ENCODE peak calls at places on chromosomes 12 and 14, in four cellular contexts. One of them, this sample, is unnamed.

GRCh38 chr12:10959777-10960176 is 20.7 kb upstream of the TAS2R14 start:
- DNase-seq in H7: no peak
- DNase-seq in iPS DF 6.9: no peak
- DNase-seq in OCI-LY7: no peak
- DNase-seq in this sample: no peak

GRCh38 chr12:131242741-131243496 is 289.2 kb downstream of the ADGRD1 start:
- DNase-seq in iPS DF 6.9: peak; percentile 48
- DNase-seq in OCI-LY7: peak; percentile 80
- DNase-seq in H7: peak; percentile 84
- DNase-seq in this sample: no peak

GRCh38 chr12:116613256-116613655 is 54.1 kb downstream of the MAP1LC3B2 start:
- DNase-seq in OCI-LY7: no peak
- DNase-seq in H7: no peak
- DNase-seq in iPS DF 6.9: no peak
- DNase-seq in this sample: no peak

GRCh38 chr12:89450922-89451321 is 73.7 kb downstream of the GALNT4 start:
- DNase-seq in H7: no peak
- DNase-seq in OCI-LY7: no peak
- DNase-seq in iPS DF 6.9: no peak
- DNase-seq in this sample: no peak

GRCh38 chr12:43221216-43221615 is 330.8 kb downstream of the ADAMTS20 start:
- DNase-seq in H7: peak; percentile 23
- DNase-seq in iPS DF 6.9: no peak
- DNase-seq in OCI-LY7: no peak
- DNase-seq in this sample: no peak

GRCh38 chr12:120751389-120751788 is 25.8 kb downstream of the ACADS start:
- DNase-seq in iPS DF 6.9: no peak
- DNase-seq in H7: no peak
- DNase-seq in OCI-LY7: no peak
- DNase-seq in this sample: no peak

GRCh38 chr12:94372379-94372930 is 87.2 kb downstream of the CEP83 start:
- DNase-seq in H7: no peak
- DNase-seq in iPS DF 6.9: no peak
- DNase-seq in OCI-LY7: no peak
- DNase-seq in this sample: no peak

GRCh38 chr14:77307099-77307496 is 13.6 kb downstream of the POMT2 start:
- DNase-seq in iPS DF 6.9: no peak
- DNase-seq in H7: no peak
- DNase-seq in OCI-LY7: no peak
- DNase-seq in this sample: no peak

GRCh38 chr12:102740157-102741032 is 176.6 kb downstream of the PAH start:
- DNase-seq in iPS DF 6.9: no peak
- DNase-seq in OCI-LY7: peak; percentile 9
- DNase-seq in H7: peak; percentile 3
- DNase-seq in this sample: no peak

GRCh38 chr14:68027276-68027675 is 207.7 kb downstream of the RAD51B start:
- DNase-seq in iPS DF 6.9: no peak
- DNase-seq in H7: no peak
- DNase-seq in OCI-LY7: no peak
- DNase-seq in this sample: no peak

GRCh38 chr14:90676356-90676755 is 139.9 kb downstream of the TTC7B start:
- DNase-seq in OCI-LY7: no peak
- DNase-seq in H7: no peak
- DNase-seq in iPS DF 6.9: no peak
- DNase-seq in this sample: no peak

GRCh38 chr12:5577239-5577638 is 145.3 kb downstream of the NTF3 start:
- DNase-seq in H7: no peak
- DNase-seq in iPS DF 6.9: no peak
- DNase-seq in OCI-LY7: no peak
- DNase-seq in this sample: no peak

GRCh38 chr14:75562048-75562447 is 16.4 kb upstream of the FLVCR2 start:
- DNase-seq in iPS DF 6.9: no peak
- DNase-seq in H7: no peak
- DNase-seq in OCI-LY7: no peak
- DNase-seq in this sample: no peak

GRCh38 chr12:120536064-120536791 is 2.1 kb downstream of the RNF10 start:
- DNase-seq in H7: no peak
- DNase-seq in OCI-LY7: peak; percentile 33
- DNase-seq in iPS DF 6.9: no peak
- DNase-seq in this sample: peak; percentile 12

GRCh38 chr12:69275471-69275891 is 36.1 kb downstream of the CPSF6 start:
- DNase-seq in iPS DF 6.9: no peak
- DNase-seq in H7: no peak
- DNase-seq in OCI-LY7: no peak
- DNase-seq in this sample: no peak

GRCh38 chr12:10354502-10354901 is 35.3 kb downstream of the KLRK1 start:
- DNase-seq in iPS DF 6.9: no peak
- DNase-seq in OCI-LY7: no peak
- DNase-seq in H7: no peak
- DNase-seq in this sample: no peak

GRCh38 chr12:58703911-58704310 is 216.4 kb downstream of the LRIG3 start:
- DNase-seq in iPS DF 6.9: no peak
- DNase-seq in H7: no peak
- DNase-seq in OCI-LY7: no peak
- DNase-seq in this sample: no peak

GRCh38 chr12:120249875-120250795 is 15.4 kb downstream of the PXN start:
- DNase-seq in H7: no peak
- DNase-seq in iPS DF 6.9: no peak
- DNase-seq in OCI-LY7: no peak
- DNase-seq in this sample: peak; percentile 69

GRCh38 chr14:100096656-100097055 is 31.4 kb downstream of the EVL start:
- DNase-seq in iPS DF 6.9: no peak
- DNase-seq in OCI-LY7: no peak
- DNase-seq in H7: no peak
- DNase-seq in this sample: no peak

GRCh38 chr12:65666876-65667275 is 157.4 kb upstream of the HMGA2 start:
- DNase-seq in OCI-LY7: no peak
- DNase-seq in H7: no peak
- DNase-seq in iPS DF 6.9: no peak
- DNase-seq in this sample: no peak

GRCh38 chr14:105465209-105466031 is 9.2 kb upstream of the CRIP2 start:
- DNase-seq in OCI-LY7: no peak
- DNase-seq in H7: peak; percentile 84
- DNase-seq in iPS DF 6.9: no peak
- DNase-seq in this sample: no peak

GRCh38 chr14:35818346-35819115 is 7.6 kb upstream of the BRMS1L start:
- DNase-seq in OCI-LY7: peak; percentile 41
- DNase-seq in H7: peak; percentile 68
- DNase-seq in iPS DF 6.9: no peak
- DNase-seq in this sample: no peak

GRCh38 chr12:131736807-131737484 is 26.1 kb downstream of the SFSWAP start:
- DNase-seq in H7: peak; percentile 73
- DNase-seq in iPS DF 6.9: no peak
- DNase-seq in OCI-LY7: no peak
- DNase-seq in this sample: no peak

GRCh38 chr12:122684297-122684696 is 18.9 kb downstream of the HCAR2 start:
- DNase-seq in OCI-LY7: no peak
- DNase-seq in iPS DF 6.9: no peak
- DNase-seq in H7: no peak
- DNase-seq in this sample: no peak

GRCh38 chr12:29750928-29751220 is 32.9 kb downstream of the TMTC1 start:
- DNase-seq in OCI-LY7: no peak
- DNase-seq in iPS DF 6.9: no peak
- DNase-seq in H7: no peak
- DNase-seq in this sample: no peak

GRCh38 chr14:104341532-104342434 is 203.4 kb downstream of the KIF26A start:
- DNase-seq in OCI-LY7: peak; percentile 44
- DNase-seq in H7: peak; percentile 99
- DNase-seq in iPS DF 6.9: peak; percentile 75
- DNase-seq in this sample: no peak

GRCh38 chr14:106883218-106883692 is 1356.9 kb downstream of the TMEM121 start:
- DNase-seq in H7: no peak
- DNase-seq in iPS DF 6.9: no peak
- DNase-seq in OCI-LY7: peak; percentile 31
- DNase-seq in this sample: no peak

GRCh38 chr14:87944987-87945604 is 47.9 kb downstream of the GALC start:
- DNase-seq in H7: no peak
- DNase-seq in iPS DF 6.9: peak; percentile 25
- DNase-seq in OCI-LY7: peak; percentile 56
- DNase-seq in this sample: no peak

GRCh38 chr12:99282670-99283069 is 364.9 kb upstream of the GARIN6 start:
- DNase-seq in OCI-LY7: peak; percentile 11
- DNase-seq in H7: no peak
- DNase-seq in iPS DF 6.9: no peak
- DNase-seq in this sample: no peak

GRCh38 chr14:100691395-100692025 is 35.2 kb upstream of the DLK1 start:
- DNase-seq in OCI-LY7: no peak
- DNase-seq in H7: no peak
- DNase-seq in iPS DF 6.9: no peak
- DNase-seq in this sample: no peak

GRCh38 chr12:109761631-109761950 is 48.0 kb downstream of the FAM222A start:
- DNase-seq in iPS DF 6.9: no peak
- DNase-seq in H7: no peak
- DNase-seq in OCI-LY7: no peak
- DNase-seq in this sample: no peak

GRCh38 chr14:89540830-89541470 is 123.9 kb upstream of the FOXN3 start:
- DNase-seq in iPS DF 6.9: no peak
- DNase-seq in H7: no peak
- DNase-seq in OCI-LY7: no peak
- DNase-seq in this sample: no peak

DNA sequence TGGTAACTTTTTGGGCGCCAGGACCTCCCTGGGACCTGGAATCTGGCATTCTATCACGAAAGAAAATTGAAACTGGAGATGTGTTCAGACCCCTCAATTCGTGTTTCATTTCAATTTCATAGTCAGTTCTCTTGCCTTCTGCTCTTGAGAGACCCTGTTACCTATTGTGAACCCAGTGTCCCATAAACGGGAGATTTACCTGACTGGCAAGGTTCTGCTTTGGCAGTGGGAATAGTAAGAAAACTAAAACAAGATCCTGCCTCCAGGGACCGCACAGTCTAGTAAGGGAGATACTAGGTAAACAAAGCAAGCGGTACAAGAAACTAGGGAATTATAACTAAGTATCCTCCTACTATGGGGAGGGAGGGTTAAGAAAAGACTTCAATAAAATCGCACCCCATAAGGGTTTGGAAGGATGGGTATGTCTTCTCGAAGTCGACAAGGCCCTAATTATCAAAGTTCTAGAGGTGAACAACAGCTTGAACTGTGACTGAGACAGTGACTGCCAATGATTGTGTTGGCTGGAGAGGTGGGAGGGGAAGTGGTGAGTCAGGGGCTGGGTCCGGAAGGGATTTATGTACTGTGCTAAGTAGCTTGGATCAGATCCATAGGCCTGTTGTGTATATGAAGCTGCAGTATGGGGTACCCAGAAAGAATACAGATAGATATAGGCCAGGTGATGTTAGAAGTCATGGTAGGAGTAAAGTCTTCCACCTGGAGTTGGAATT is 754 bp downstream of the ACSS3 start:
- DNase-seq in H7: peak; percentile 7
- DNase-seq in iPS DF 6.9: no peak
- DNase-seq in OCI-LY7: no peak
- DNase-seq in this sample: no peak
- H3K4me3 ChIP-seq in H7: peak overlapping the region; percentile 79
- H3K4me3 ChIP-seq in iPS DF 6.9: peak overlapping the region; percentile 85
- H3K4me3 ChIP-seq in OCI-LY7: no peak overlapping the region
- H3K4me3 ChIP-seq in this sample: no peak overlapping the region

GRCh38 chr14:22544406-22544805 is 44.6 kb downstream of the DAD1 start:
- DNase-seq in OCI-LY7: no peak
- DNase-seq in iPS DF 6.9: no peak
- DNase-seq in H7: no peak
- DNase-seq in this sample: no peak
- H3K4me3 ChIP-seq in OCI-LY7: no peak overlapping the region
- H3K4me3 ChIP-seq in iPS DF 6.9: no peak overlapping the region
- H3K4me3 ChIP-seq in H7: no peak overlapping the region
- H3K4me3 ChIP-seq in this sample: peak overlapping the region; percentile 49

GRCh38 chr12:55843431-55843830 is 695 bp upstream of the MMP19 start:
- DNase-seq in iPS DF 6.9: no peak
- DNase-seq in H7: no peak
- DNase-seq in OCI-LY7: no peak
- DNase-seq in this sample: no peak

GRCh38 chr12:55840581-55841351 is 2.0 kb downstream of the MMP19 start:
- DNase-seq in H7: no peak
- DNase-seq in OCI-LY7: no peak
- DNase-seq in iPS DF 6.9: no peak
- DNase-seq in this sample: no peak

GRCh38 chr12:55845785-55846496 is 3.2 kb upstream of the MMP19 start:
- DNase-seq in iPS DF 6.9: no peak
- DNase-seq in H7: no peak
- DNase-seq in OCI-LY7: no peak
- DNase-seq in this sample: no peak

GRCh38 chr12:55845349-55845748 is 2.6 kb upstream of the MMP19 start:
- DNase-seq in iPS DF 6.9: no peak
- DNase-seq in OCI-LY7: no peak
- DNase-seq in H7: no peak
- DNase-seq in this sample: no peak

GRCh38 chr12:55842681-55843429 is at the start of gene MMP19:
- DNase-seq in OCI-LY7: no peak
- DNase-seq in iPS DF 6.9: no peak
- DNase-seq in H7: peak; percentile 70
- DNase-seq in this sample: no peak
- H3K4me3 ChIP-seq in OCI-LY7: no peak within 1 kb of the TSS
- H3K4me3 ChIP-seq in iPS DF 6.9: no peak within 1 kb of the TSS
- H3K4me3 ChIP-seq in H7: peak within 1 kb of the TSS; percentile 12
- H3K4me3 ChIP-seq in this sample: no peak within 1 kb of the TSS

DNA sequence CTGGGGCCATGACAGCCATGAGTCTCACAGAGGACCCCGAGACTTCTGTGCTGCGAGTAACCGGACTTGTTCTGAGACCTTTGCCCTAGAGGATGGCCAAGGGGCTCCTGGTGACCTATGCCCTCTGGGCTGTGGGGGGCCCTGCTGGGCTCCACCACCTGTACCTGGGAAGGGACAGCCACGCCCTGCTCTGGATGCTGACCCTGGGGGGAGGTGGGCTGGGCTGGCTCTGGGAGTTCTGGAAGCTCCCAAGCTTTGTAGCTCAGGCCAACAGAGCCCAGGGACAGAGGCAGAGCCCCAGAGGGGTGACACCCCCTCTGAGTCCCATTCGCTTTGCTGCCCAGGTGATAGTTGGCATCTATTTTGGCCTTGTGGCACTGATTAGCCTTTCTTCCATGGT is 2.1 kb downstream of the DNAJC22 start:
- DNase-seq in iPS DF 6.9: no peak
- DNase-seq in H7: no peak
- DNase-seq in OCI-LY7: no peak
- DNase-seq in this sample: no peak
- H3K4me3 ChIP-seq in iPS DF 6.9: no peak overlapping the region
- H3K4me3 ChIP-seq in H7: no peak overlapping the region
- H3K4me3 ChIP-seq in OCI-LY7: no peak overlapping the region
- H3K4me3 ChIP-seq in this sample: no peak overlapping the region

GRCh38 chr14:31009836-31010618 is 15.4 kb upstream of the AP4S1 start:
- DNase-seq in H7: no peak
- DNase-seq in OCI-LY7: no peak
- DNase-seq in iPS DF 6.9: no peak
- DNase-seq in this sample: no peak
- H3K4me3 ChIP-seq in H7: no peak overlapping the region
- H3K4me3 ChIP-seq in OCI-LY7: no peak overlapping the region
- H3K4me3 ChIP-seq in iPS DF 6.9: no peak overlapping the region
- H3K4me3 ChIP-seq in this sample: no peak overlapping the region

DNA sequence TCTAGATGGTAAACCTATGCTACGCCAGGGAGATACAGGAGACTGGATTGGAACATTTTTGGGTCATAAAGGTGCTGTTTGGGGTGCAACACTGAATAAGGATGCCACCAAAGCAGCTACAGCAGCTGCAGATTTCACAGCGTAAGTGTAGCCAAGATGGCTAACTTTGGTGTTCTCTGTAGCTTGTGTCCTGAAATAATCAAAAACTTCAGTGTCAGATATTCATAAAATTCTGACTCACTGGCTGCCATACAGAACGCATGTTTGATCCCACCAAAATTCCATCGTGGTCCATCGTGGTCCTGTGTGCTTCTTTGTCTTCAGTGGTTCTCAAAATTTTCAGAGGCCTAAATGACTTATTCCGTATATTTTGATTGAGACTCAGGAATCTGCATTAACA is 1.3 kb downstream of the STRAP start:
- DNase-seq in OCI-LY7: peak; percentile 27
- DNase-seq in iPS DF 6.9: no peak
- DNase-seq in H7: no peak
- DNase-seq in this sample: no peak
- H3K4me3 ChIP-seq in OCI-LY7: peak overlapping the region; percentile 94
- H3K4me3 ChIP-seq in iPS DF 6.9: peak overlapping the region; percentile 46
- H3K4me3 ChIP-seq in H7: peak overlapping the region; percentile 90
- H3K4me3 ChIP-seq in this sample: peak overlapping the region; percentile 40

This sample was measured in CD8-positive, alpha-beta memory T cell.